ENCODE peak calls at places on chromosomes 16 and 17, in four cellular contexts. M is body of pancreas, Y is A549, Z is adrenal gland. Q is an unnamed sample.

GRCh38 chr17:33486135-33486886 is 193.2 kb upstream of the ASIC2 start:
- DNase-seq in Y (no peak), Z (no peak), M (no peak), Q (no peak)

GRCh38 chr17:77723909-77724875 is 234.3 kb upstream of the TNRC6C start:
- DNase-seq in Z (no peak), Y (no peak), M (no peak), Q (no peak)

GRCh38 chr16:89466920-89467319 is 23.4 kb downstream of the ANKRD11 start:
- DNase-seq in M (no peak), Y (no peak), Z (no peak), Q (no peak)

GRCh38 chr16:11613381-11614303 is 26.9 kb upstream of the LITAF start:
- DNase-seq in Z (no peak), Y (no peak), M (no peak), Q (no peak)

GRCh38 chr16:81273223-81273940 is 34.9 kb downstream of the BCO1 start:
- DNase-seq in M (no peak), Y (no peak), Z (no peak), Q (no peak)

GRCh38 chr17:1438593-1439083 is 17.4 kb downstream of the CRK start:
- DNase-seq in Y (no peak), M (no peak), Z (no peak), Q (no peak)

GRCh38 chr17:9044796-9045470 is 23.6 kb downstream of the NTN1 start:
- DNase-seq in Z (no peak), Y (no peak), M (no peak), Q (no peak)

GRCh38 chr16:35911899-35912298 is 2452.5 kb downstream of the TP53TG3F start:
- DNase-seq in Y (no peak), M (no peak), Z (no peak), Q (no peak)

GRCh38 chr16:47873434-47873833 is 282.4 kb downstream of the ABCC12 start:
- DNase-seq in Z (no peak), M (no peak), Y (no peak), Q (no peak)

GRCh38 chr16:77789085-77789611 is 784 bp downstream of the VAT1L start:
- DNase-seq in M (no peak), Z (no peak), Y (no peak), Q (no peak)

GRCh38 chr16:14002416-14002815 is 68.7 kb upstream of the MRTFB start:
- DNase-seq in M (no peak), Y (no peak), Z (no peak), Q (no peak)

GRCh38 chr17:149897-150575 is 12.7 kb downstream of the SCGB1C2 start:
- DNase-seq in Z (peak; percentile 8), M (peak; percentile 10), Y (no peak), Q (no peak)

GRCh38 chr17:50365165-50365564 is 7.8 kb downstream of the MRPL27 start:
- DNase-seq in Y (no peak), M (no peak), Z (no peak), Q (no peak)

GRCh38 chr16:89365044-89365467 is 125.3 kb downstream of the ANKRD11 start:
- DNase-seq in M (no peak), Y (no peak), Z (no peak), Q (no peak)

GRCh38 chr16:30491744-30492308 is 19.3 kb downstream of the ITGAL start:
- DNase-seq in M (peak; percentile 16), Z (peak; percentile 56), Y (peak; percentile 66), Q (peak; percentile 75)

GRCh38 chr17:80498242-80498919 is 22.0 kb upstream of the NPTX1 start:
- DNase-seq in Z (no peak), M (no peak), Y (no peak), Q (no peak)

DNA sequence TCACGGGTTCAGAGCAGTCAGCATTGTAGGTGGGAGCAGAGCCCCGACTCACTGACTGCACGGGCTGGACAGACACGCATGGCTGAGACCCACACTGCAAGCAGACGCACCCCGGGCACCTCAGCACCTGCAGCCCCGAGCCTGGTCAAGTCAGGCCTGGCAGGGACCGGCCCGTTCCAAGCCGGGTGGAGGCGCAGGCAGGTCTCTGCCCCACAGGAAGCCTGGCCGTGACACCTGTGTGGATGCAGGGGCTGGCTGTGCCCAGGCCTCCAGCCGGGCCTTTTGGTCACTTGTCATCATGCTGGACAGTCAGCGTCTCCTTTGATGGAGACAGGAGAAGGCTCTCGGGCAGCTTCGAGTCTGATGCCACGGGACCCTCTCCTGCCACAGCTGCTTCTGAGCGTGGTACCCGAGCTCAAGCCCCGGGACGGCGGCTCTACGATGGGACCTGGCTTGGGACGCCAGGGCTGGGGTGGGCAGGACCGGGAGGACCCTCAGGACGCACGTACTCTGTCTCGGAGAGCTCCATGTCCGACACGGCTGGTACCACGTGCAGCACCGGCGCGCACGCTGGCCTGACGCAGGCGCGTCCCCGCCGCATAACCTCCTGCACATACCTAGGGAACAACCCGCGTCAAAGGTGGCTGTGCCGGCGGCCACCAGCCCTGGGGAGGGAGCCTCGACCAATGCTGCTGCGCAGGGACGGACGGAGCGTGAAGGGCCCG is 7.9 kb downstream of the PDIA2 start:
- DNase-seq in Z (no peak), Y (no peak), M (no peak), Q (no peak)
- TF ChIP-seq POLR2A in Z (no peak), Y (no peak), M (no peak), Q (no peak)

GRCh38 chr16:56781565-56781964 is 51.6 kb downstream of the NUP93 start:
- DNase-seq in Z (no peak), M (no peak), Y (no peak), Q (no peak)
- TF ChIP-seq POLR2A in Z (no peak), M (no peak), Y (no peak), Q (no peak)

GRCh38 chr16:4309102-4309832 is 6.6 kb upstream of the GLIS2 start:
- DNase-seq in M (peak; percentile 79), Y (no peak), Z (no peak), Q (no peak)

GRCh38 chr16:4309833-4310266 is 6.0 kb upstream of the GLIS2 start:
- DNase-seq in Z (peak; percentile 61), M (peak; percentile 72), Y (peak; percentile 84), Q (peak; percentile 93)

GRCh38 chr16:4306439-4307214 is 9.2 kb upstream of the GLIS2 start:
- DNase-seq in M (no peak), Y (no peak), Z (peak; percentile 30), Q (no peak)

GRCh38 chr16:4303973-4304372 is 11.9 kb upstream of the GLIS2 start:
- DNase-seq in M (no peak), Y (no peak), Z (no peak), Q (no peak)

DNA sequence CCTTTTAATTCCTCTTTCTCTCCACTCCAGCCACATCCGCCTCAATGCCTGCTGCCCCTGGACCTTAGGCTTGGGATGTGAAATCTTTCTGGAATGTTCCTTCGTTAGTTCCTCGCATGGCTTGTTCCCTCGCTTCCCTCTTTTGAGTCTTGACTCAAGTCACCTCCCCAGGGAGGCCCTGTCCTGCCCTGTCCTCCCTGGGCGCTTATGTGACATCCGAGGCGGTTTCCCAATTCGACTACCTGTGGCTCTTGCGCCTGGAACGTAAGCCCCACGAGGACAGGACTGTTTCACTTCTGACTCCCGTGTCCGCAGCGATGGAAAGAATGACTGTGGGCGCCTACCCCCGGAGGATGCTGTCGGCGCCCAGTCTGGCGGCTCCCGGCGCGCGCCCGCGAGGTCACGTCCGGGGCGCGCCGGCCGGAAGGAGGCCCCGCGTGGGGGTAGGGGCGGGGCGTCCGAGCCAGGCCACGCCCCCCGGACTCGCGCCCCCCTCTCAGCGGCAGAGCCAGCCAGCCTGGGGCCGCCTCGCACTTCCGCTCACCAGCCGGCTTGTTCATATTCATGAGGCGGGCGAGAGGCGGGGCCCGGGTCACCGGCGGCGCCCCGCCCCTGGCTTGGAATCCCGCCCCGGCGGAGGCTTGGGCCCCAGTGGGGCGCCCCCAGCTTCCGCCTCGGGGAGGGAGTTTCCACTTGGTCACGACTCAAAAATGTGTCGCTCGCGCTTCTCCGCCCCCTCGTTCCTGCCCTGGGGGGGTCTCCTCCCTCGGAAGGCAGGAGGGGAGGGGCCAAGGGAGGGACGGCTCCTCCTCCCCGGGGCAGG is 8.4 kb upstream of the GLIS2 start:
- DNase-seq in Y (peak; percentile 87), M (peak; percentile 92), Z (peak; percentile 95), Q (peak; percentile 90)
- TF ChIP-seq POLR2A in Y (peak; percentile 53), M (peak; percentile 48), Z (no peak), Q (no peak)

DNA sequence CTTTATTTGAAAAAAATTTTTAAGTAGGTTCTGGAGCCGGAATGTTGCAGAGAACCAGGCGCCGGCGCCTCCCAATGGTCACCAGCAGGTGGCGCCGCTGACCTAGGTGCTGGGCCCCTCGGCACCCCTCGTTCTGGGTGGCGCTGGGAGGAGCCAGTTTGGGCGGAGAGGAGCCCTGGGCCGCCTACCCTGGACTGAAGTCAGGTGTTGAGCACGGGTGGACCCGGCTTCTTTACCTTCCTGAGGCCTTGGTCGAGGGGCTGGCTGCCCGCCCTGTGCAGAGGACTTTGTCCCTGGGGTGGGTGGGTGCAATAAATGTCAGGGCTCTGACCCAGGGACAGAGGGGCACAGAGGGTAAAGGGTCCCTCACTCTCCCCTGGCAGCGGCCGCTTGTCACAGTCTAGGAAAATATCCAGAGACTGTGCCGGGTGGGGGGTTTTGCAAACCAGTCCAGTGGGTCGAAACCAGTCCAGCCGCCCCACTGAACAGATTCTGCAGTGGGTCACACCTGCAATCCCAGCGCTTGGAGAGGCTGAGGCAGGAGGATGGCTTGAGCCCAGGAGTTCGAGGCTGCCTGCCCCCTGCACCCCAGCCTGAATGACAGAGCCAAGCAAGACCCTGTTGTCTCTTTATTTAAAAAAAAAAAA is 30.1 kb upstream of the TNFRSF13B start:
- DNase-seq in M (peak; percentile 84), Z (peak; percentile 73), Y (peak; percentile 88), Q (peak; percentile 88)
- TF ChIP-seq POLR2A in M (no peak), Z (no peak), Y (no peak), Q (no peak)

GRCh38 chr16:262121-262745 is 13.5 kb downstream of the RGS11 start:
- DNase-seq in M (no peak), Y (no peak), Z (no peak), Q (no peak)
- TF ChIP-seq POLR2A in M (no peak), Y (no peak), Z (no peak), Q (no peak)

GRCh38 chr16:71845639-71846431 is at the start of gene ATXN1L:
- DNase-seq in Z (peak; percentile 92), Y (peak; percentile 97), M (peak; percentile 91), Q (peak; percentile 93)
- TF ChIP-seq POLR2A in Z (peak; percentile 69), Y (peak; percentile 92), M (peak; percentile 91), Q (peak; percentile 82)

GRCh38 chr17:7307686-7308624 is 527 bp downstream of the EIF5A start:
- DNase-seq in Y (peak; percentile 52), M (peak; percentile 65), Z (peak; percentile 68), Q (no peak)
- TF ChIP-seq POLR2A in Y (no peak), M (no peak), Z (no peak), Q (no peak)

GRCh38 chr17:68461589-68461988 is 4.3 kb upstream of the WIPI1 start:
- DNase-seq in Z (no peak), Y (no peak), M (peak; percentile 35), Q (no peak)
- TF ChIP-seq POLR2A in Z (no peak), Y (no peak), M (no peak), Q (no peak)

GRCh38 chr17:75239214-75239613 is 22.2 kb downstream of the GGA3 start:
- DNase-seq in Y (no peak), Z (no peak), M (no peak), Q (no peak)
- TF ChIP-seq POLR2A in Y (no peak), Z (no peak), M (no peak), Q (no peak)

GRCh38 chr16:7150230-7150629 is 182.4 kb upstream of the RBFOX1 start:
- DNase-seq in Z (no peak), Y (no peak), M (no peak), Q (no peak)
- TF ChIP-seq POLR2A in Z (no peak), Y (no peak), M (no peak), Q (no peak)

Q was measured in H54.